ENCODE peak calls at places on chromosomes 11 and 22, in ten cellular contexts. V is GM04504; Z is stimulated activated CD4-positive, alpha-beta T cell treated with anti-CD3 and anti-CD28 coated beads, Interleukin-1b, Interleukin-23, amount 100 ng/mL, for 1 hour; E is small intestine; W is T follicular helper cell; K is osteoblast; Y is CD4-positive, alpha-beta memory T cell; J is lower lobe of right lung; O is fibroblast of pulmonary artery; U is hypothalamus. A is an unnamed sample.

GRCh38 chr22:39237276-39238123 is 7.3 kb downstream of the PDGFB start:
- DNase-seq in V (no peak), Z (no peak), E (no peak), W (no peak), K (peak; percentile 49), Y (no peak), J (peak; percentile 64), O (no peak), U (no peak), A (no peak)

GRCh38 chr22:37498289-37498909 is 12.2 kb upstream of the MFNG start:
- DNase-seq in V (no peak), Z (peak; percentile 52), E (peak; percentile 60), W (peak; percentile 61), K (no peak), Y (peak; percentile 72), J (no peak), O (no peak), U (no peak), A (no peak)

GRCh38 chr11:92852946-92853345 is 116.5 kb upstream of the MTNR1B start:
- DNase-seq in V (no peak), Z (no peak), E (peak; percentile 5), W (no peak), K (no peak), Y (no peak), J (peak; percentile 45), O (no peak), U (no peak), A (peak; percentile 78)

GRCh38 chr11:12008790-12009616 is 577 bp upstream of the DKK3 start:
- DNase-seq in V (no peak), Z (no peak), E (no peak), W (no peak), K (peak; percentile 92), Y (no peak), J (peak; percentile 48), O (peak; percentile 65), U (peak; percentile 23), A (peak; percentile 78)

GRCh38 chr11:128392259-128392658 is 195.1 kb downstream of the ETS1 start:
- DNase-seq in V (no peak), Z (no peak), E (no peak), W (no peak), K (no peak), Y (no peak), J (no peak), O (no peak), U (no peak), A (no peak)

GRCh38 chr22:24593810-24594568 is 1.1 kb upstream of the LRRC75B start:
- DNase-seq in V (no peak), Z (no peak), E (peak; percentile 66), W (no peak), K (peak; percentile 81), Y (no peak), J (no peak), O (no peak), U (no peak), A (no peak)

GRCh38 chr11:1762537-1763302 is 1.0 kb downstream of the CTSD start:
- DNase-seq in V (no peak), Z (no peak), E (peak; percentile 97), W (no peak), K (peak; percentile 94), Y (no peak), J (peak; percentile 73), O (peak; percentile 45), U (no peak), A (peak; percentile 62)

GRCh38 chr22:50400406-50400805 is 57.3 kb downstream of the PPP6R2 start:
- DNase-seq in V (no peak), Z (no peak), E (no peak), W (no peak), K (peak; percentile 47), Y (no peak), J (no peak), O (no peak), U (no peak), A (no peak)

GRCh38 chr11:35953081-35953480 is 9.2 kb downstream of the LDLRAD3 start:
- DNase-seq in V (no peak), Z (no peak), E (no peak), W (no peak), K (no peak), Y (no peak), J (no peak), O (no peak), U (peak; percentile 56), A (no peak)

GRCh38 chr11:93895106-93895862 is 44.9 kb upstream of the VSTM5 start:
- DNase-seq in V (peak; percentile 54), Z (no peak), E (peak; percentile 64), W (no peak), K (peak; percentile 13), Y (peak; percentile 30), J (no peak), O (peak; percentile 75), U (no peak), A (no peak)

GRCh38 chr22:41197808-41198585 is 7.1 kb upstream of the L3MBTL2 start:
- DNase-seq in V (no peak), Z (no peak), E (peak; percentile 51), W (peak; percentile 37), K (peak; percentile 81), Y (peak; percentile 42), J (peak; percentile 58), O (no peak), U (no peak), A (peak; percentile 79)

GRCh38 chr22:29375436-29376076 is 12.8 kb downstream of the AP1B1 start:
- DNase-seq in V (no peak), Z (no peak), E (no peak), W (no peak), K (no peak), Y (no peak), J (no peak), O (no peak), U (no peak), A (peak; percentile 28)

GRCh38 chr11:73152861-73153483 is 10.9 kb upstream of the FCHSD2 start:
- DNase-seq in V (no peak), Z (no peak), E (peak; percentile 30), W (peak; percentile 6), K (no peak), Y (peak; percentile 33), J (no peak), O (no peak), U (no peak), A (no peak)

GRCh38 chr11:120399312-120399711 is 63.1 kb downstream of the ARHGEF12 start:
- DNase-seq in V (no peak), Z (no peak), E (no peak), W (no peak), K (no peak), Y (no peak), J (no peak), O (no peak), U (no peak), A (no peak)

GRCh38 chr11:12496181-12497025 is 119.0 kb downstream of the PARVA start:
- DNase-seq in V (no peak), Z (no peak), E (no peak), W (no peak), K (no peak), Y (no peak), J (no peak), O (no peak), U (no peak), A (no peak)

GRCh38 chr11:67504023-67504949 is 877 bp downstream of the PITPNM1 start:
- DNase-seq in V (no peak), Z (no peak), E (peak; percentile 44), W (no peak), K (peak; percentile 96), Y (peak; percentile 29), J (no peak), O (peak; percentile 24), U (no peak), A (peak; percentile 64)

GRCh38 chr22:40808018-40808841 is 10.9 kb downstream of the SLC25A17 start:
- DNase-seq in V (no peak), Z (no peak), E (no peak), W (no peak), K (peak; percentile 66), Y (no peak), J (no peak), O (peak; percentile 24), U (no peak), A (no peak)

GRCh38 chr22:45903355-45904149 is 73.4 kb downstream of the WNT7B start:
- DNase-seq in V (no peak), Z (no peak), E (no peak), W (no peak), K (peak; percentile 97), Y (no peak), J (no peak), O (peak; percentile 49), U (no peak), A (peak; percentile 70)

GRCh38 chr11:115576606-115577005 is 72.4 kb upstream of the CADM1 start:
- DNase-seq in V (no peak), Z (no peak), E (no peak), W (no peak), K (no peak), Y (no peak), J (no peak), O (no peak), U (no peak), A (no peak)

GRCh38 chr11:69105431-69106123 is 50.2 kb upstream of the SMIM38 start:
- DNase-seq in V (no peak), Z (no peak), E (no peak), W (no peak), K (no peak), Y (no peak), J (no peak), O (no peak), U (no peak), A (peak; percentile 32)

GRCh38 chr11:65778431-65778900 is 2.3 kb downstream of the AP5B1 start:
- DNase-seq in V (no peak), Z (no peak), E (no peak), W (no peak), K (no peak), Y (no peak), J (no peak), O (no peak), U (no peak), A (peak; percentile 74)

GRCh38 chr11:6812391-6813005 is 13.0 kb upstream of the OR6A2 start:
- DNase-seq in V (peak; percentile 14), Z (no peak), E (peak; percentile 32), W (peak; percentile 7), K (peak; percentile 68), Y (peak; percentile 42), J (no peak), O (peak; percentile 55), U (no peak), A (no peak)

GRCh38 chr11:108793611-108794010 is 128.7 kb downstream of the DDX10 start:
- DNase-seq in V (no peak), Z (no peak), E (no peak), W (no peak), K (no peak), Y (no peak), J (no peak), O (no peak), U (no peak), A (no peak)

GRCh38 chr11:100671471-100671870 is 15.6 kb upstream of the ARHGAP42 start:
- DNase-seq in V (no peak), Z (no peak), E (no peak), W (no peak), K (no peak), Y (no peak), J (no peak), O (no peak), U (no peak), A (no peak)

GRCh38 chr11:42243370-42243769 is 783.9 kb upstream of the LRRC4C start:
- DNase-seq in V (no peak), Z (no peak), E (no peak), W (no peak), K (no peak), Y (no peak), J (no peak), O (no peak), U (no peak), A (no peak)

GRCh38 chr11:2745511-2745910 is 45.7 kb upstream of the KCNQ1OT1 start:
- DNase-seq in V (no peak), Z (no peak), E (no peak), W (no peak), K (no peak), Y (no peak), J (peak; percentile 32), O (no peak), U (no peak), A (peak; percentile 23)

GRCh38 chr11:2804701-2805387 is 80.7 kb downstream of the CDKN1C start:
- DNase-seq in V (no peak), Z (no peak), E (no peak), W (no peak), K (peak; percentile 58), Y (no peak), J (peak; percentile 44), O (no peak), U (no peak), A (peak; percentile 41)

GRCh38 chr22:45212992-45213751 is 27.5 kb downstream of the KIAA0930 start:
- DNase-seq in V (no peak), Z (no peak), E (no peak), W (no peak), K (peak; percentile 93), Y (no peak), J (peak; percentile 59), O (peak; percentile 36), U (peak; percentile 39), A (peak; percentile 88)

A was measured in aorta.